ENCODE peak calls at places on chromosomes 11 and 22, in eight cellular contexts. V is OCI-LY7; C is PC-9; F is suprapubic skin; N is naive thymus-derived CD4-positive, alpha-beta T cell; P is caudate nucleus; L is tibial nerve; Y is mesenchymal stem cell. O is an unnamed sample.

GRCh38 chr11:7605544-7605943 is 67.8 kb downstream of the CYB5R2 start:
- DNase-seq in N (no peak), F (no peak), C (peak; percentile 53), L (no peak), P (no peak), Y (no peak), V (no peak), O (no peak)

GRCh38 chr11:93329936-93330445 is 551 bp upstream of the DEUP1 start:
- DNase-seq in V (no peak), N (no peak), F (no peak), Y (peak; percentile 2), L (no peak), P (no peak), C (no peak), O (no peak)

GRCh38 chr11:64566915-64567882 is 23.8 kb upstream of the SLC22A12 start:
- DNase-seq in V (no peak), F (peak; percentile 67), N (no peak), C (peak; percentile 19), L (no peak), P (no peak), Y (no peak), O (no peak)

GRCh38 chr22:19959043-19959586 is 17.5 kb upstream of the TXNRD2 start:
- DNase-seq in L (peak; percentile 59), V (no peak), P (no peak), N (no peak), F (peak; percentile 90), Y (peak; percentile 88), C (peak; percentile 73), O (no peak)

GRCh38 chr11:66868726-66869291 is 11.9 kb downstream of the LRFN4 start:
- DNase-seq in L (no peak), F (no peak), P (no peak), N (peak; percentile 61), V (peak; percentile 92), Y (no peak), C (no peak), O (no peak)

GRCh38 chr11:93196816-93197382 is 892 bp downstream of the SLC36A4 start:
- DNase-seq in C (no peak), L (no peak), V (peak; percentile 8), F (no peak), N (no peak), Y (no peak), P (no peak), O (no peak)

GRCh38 chr11:2587976-2588748 is 111.6 kb downstream of the KCNQ1OT1 start:
- DNase-seq in L (no peak), V (no peak), P (no peak), F (no peak), N (no peak), Y (no peak), C (no peak), O (no peak)

GRCh38 chr11:16925495-16926065 is 88.6 kb downstream of the PLEKHA7 start:
- DNase-seq in F (no peak), C (peak; percentile 79), L (no peak), N (no peak), Y (peak; percentile 36), V (no peak), P (peak; percentile 24), O (no peak)

GRCh38 chr11:131302831-131303230 is 67.6 kb upstream of the NTM start:
- DNase-seq in F (no peak), L (no peak), P (no peak), Y (no peak), N (no peak), V (no peak), C (no peak), O (no peak)

GRCh38 chr11:8002676-8003075 is 15.5 kb downstream of the EIF3F start:
- DNase-seq in C (no peak), Y (no peak), L (no peak), V (no peak), P (no peak), F (no peak), N (no peak), O (no peak)

GRCh38 chr22:26172389-26172990 is 3.2 kb downstream of the SEZ6L start:
- DNase-seq in L (no peak), N (no peak), C (peak; percentile 5), V (peak; percentile 45), Y (peak; percentile 1), P (no peak), F (peak; percentile 49), O (peak; percentile 2)

GRCh38 chr11:28139848-28140415 is 31.7 kb downstream of the METTL15 start:
- DNase-seq in P (no peak), L (no peak), V (no peak), Y (no peak), F (no peak), C (no peak), N (no peak), O (no peak)

GRCh38 chr22:21710156-21710555 is 25.4 kb downstream of the YPEL1 start:
- DNase-seq in N (no peak), C (no peak), Y (no peak), P (no peak), F (no peak), V (no peak), L (no peak), O (no peak)

GRCh38 chr11:110907629-110908028 is 195.4 kb upstream of the ARHGAP20 start:
- DNase-seq in F (no peak), N (peak; percentile 70), V (peak; percentile 16), L (no peak), Y (peak; percentile 77), P (no peak), C (peak; percentile 4), O (no peak)

GRCh38 chr11:10295056-10295901 is 1.3 kb upstream of the SBF2 start:
- DNase-seq in C (no peak), N (no peak), Y (peak; percentile 43), L (no peak), P (no peak), V (no peak), F (no peak), O (no peak)
- H3K27ac ChIP-seq in C (peak overlapping the region; percentile 74), N (no peak overlapping the region), Y (peak overlapping the region; percentile 97), L (peak overlapping the region; percentile 96), P (no peak overlapping the region), V (no peak overlapping the region), F (peak overlapping the region; percentile 95), O (peak overlapping the region; percentile 70)

GRCh38 chr11:45771194-45771941 is 33.6 kb upstream of the SLC35C1 start:
- DNase-seq in L (peak; percentile 85), N (peak; percentile 66), C (peak; percentile 60), P (no peak), Y (peak; percentile 74), F (peak; percentile 83), V (peak; percentile 62), O (peak; percentile 68)

GRCh38 chr11:45773271-45774022 is 31.5 kb upstream of the SLC35C1 start:
- DNase-seq in F (peak; percentile 29), N (no peak), V (no peak), C (no peak), P (no peak), Y (no peak), L (no peak), O (no peak)

GRCh38 chr11:45774023-45774655 is 30.8 kb upstream of the SLC35C1 start:
- DNase-seq in L (no peak), F (peak; percentile 48), C (no peak), P (no peak), V (no peak), N (no peak), Y (no peak), O (no peak)

GRCh38 chr11:45769960-45770359 is 35.0 kb upstream of the SLC35C1 start:
- DNase-seq in P (no peak), C (no peak), L (no peak), V (no peak), F (no peak), Y (no peak), N (no peak), O (no peak)

DNA sequence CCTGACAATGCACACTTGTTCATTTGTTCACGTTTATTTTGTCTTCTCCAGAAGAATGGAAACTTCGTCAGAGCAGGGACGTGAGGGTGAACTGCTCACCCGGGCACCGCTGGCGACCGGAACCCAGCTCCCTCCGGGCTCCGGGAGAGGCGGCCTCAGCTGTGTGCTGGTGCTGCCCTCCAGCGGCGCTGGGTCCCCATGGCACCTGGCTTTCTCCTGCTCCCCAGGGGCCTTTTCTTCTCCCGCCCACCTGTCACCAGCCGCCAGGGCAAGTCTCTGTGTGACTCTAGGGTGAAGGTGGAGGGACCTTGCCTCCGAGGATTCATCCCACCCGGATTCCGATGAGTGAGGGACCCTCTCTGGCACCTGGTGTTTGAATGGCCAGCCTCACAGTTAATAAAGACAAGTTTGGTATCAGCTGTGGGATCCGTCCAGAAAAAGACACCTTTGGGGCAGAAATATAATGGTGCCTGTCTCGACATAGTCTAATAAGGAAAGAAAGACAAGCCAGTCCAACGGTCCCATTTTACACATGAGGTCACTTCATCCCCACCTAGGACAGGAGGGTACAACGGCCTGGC is 32.9 kb upstream of the SLC35C1 start:
- DNase-seq in L (peak; percentile 66), N (peak; percentile 70), V (peak; percentile 82), C (peak; percentile 83), F (peak; percentile 88), P (peak; percentile 75), Y (peak; percentile 82), O (no peak)
- H3K27ac ChIP-seq in L (peak overlapping the region; percentile 62), N (peak overlapping the region; percentile 54), V (no peak overlapping the region), C (no peak overlapping the region), F (no peak overlapping the region), P (no peak overlapping the region), Y (no peak overlapping the region), O (peak overlapping the region; percentile 2)

GRCh38 chr22:28997342-28997741 is 64.3 kb downstream of the C22orf31 start:
- DNase-seq in V (no peak), N (no peak), L (no peak), C (no peak), Y (no peak), P (no peak), F (no peak), O (no peak)

GRCh38 chr22:28999510-29000224 is 62.0 kb downstream of the C22orf31 start:
- DNase-seq in F (no peak), P (no peak), N (no peak), Y (no peak), V (no peak), C (no peak), L (no peak), O (no peak)

GRCh38 chr22:29000225-29000556 is 61.4 kb downstream of the C22orf31 start:
- DNase-seq in V (no peak), C (no peak), P (no peak), L (no peak), F (no peak), N (no peak), Y (no peak), O (no peak)

GRCh38 chr22:29000641-29001040 is 61.0 kb downstream of the C22orf31 start:
- DNase-seq in C (no peak), N (no peak), V (no peak), P (no peak), F (no peak), L (no peak), Y (no peak), O (no peak)

DNA sequence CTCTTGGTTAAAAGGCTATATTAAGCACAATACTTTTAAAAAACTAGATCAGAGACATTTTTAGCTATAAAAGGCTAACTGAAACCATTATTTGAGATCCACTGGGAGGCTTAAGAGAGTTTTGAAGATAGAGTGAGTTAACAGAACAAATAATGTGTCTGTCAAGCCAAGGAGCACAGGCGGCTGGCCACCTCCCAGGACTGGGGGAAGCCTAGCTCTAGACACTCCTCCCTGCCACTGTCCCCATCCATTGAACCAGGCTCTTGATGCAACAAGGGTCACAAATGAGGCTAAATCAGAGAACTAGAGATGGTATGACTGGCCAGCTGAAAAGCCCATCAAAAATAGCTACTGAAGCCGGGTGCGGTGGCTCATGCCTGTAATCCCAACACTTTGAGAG is 63.0 kb downstream of the C22orf31 start:
- DNase-seq in N (no peak), P (no peak), V (no peak), F (no peak), C (no peak), Y (no peak), L (no peak), O (no peak)
- H3K27ac ChIP-seq in N (no peak overlapping the region), P (no peak overlapping the region), V (no peak overlapping the region), F (no peak overlapping the region), C (no peak overlapping the region), Y (no peak overlapping the region), L (no peak overlapping the region), O (no peak overlapping the region)

GRCh38 chr11:76296731-76297130 is 84.2 kb downstream of the THAP12 start:
- DNase-seq in F (no peak), C (no peak), L (no peak), Y (no peak), V (no peak), N (no peak), P (no peak), O (no peak)
- H3K27ac ChIP-seq in F (no peak overlapping the region), C (no peak overlapping the region), L (no peak overlapping the region), Y (no peak overlapping the region), V (no peak overlapping the region), N (no peak overlapping the region), P (no peak overlapping the region), O (no peak overlapping the region)